ENCODE peak calls at places on chromosomes 2 and 18, in nine cellular contexts. One of them, this sample, is unnamed.
A peak's percentile ranks its signal among the peaks of the same experiment; 100 is the strongest.

GRCh38 chr2:27720004-27720551 is 51.4 kb upstream of the MRPL33 start:
- DNase-seq in right cardiac atrium: no peak
- DNase-seq in T-cell: no peak
- DNase-seq in GM04504: peak; percentile 70
- DNase-seq in Peyer's patch: peak; percentile 58
- DNase-seq in psoas muscle: peak; percentile 60
- DNase-seq in cerebellar cortex: no peak
- DNase-seq in SHP77: peak; percentile 30
- DNase-seq in hypothalamus: no peak
- DNase-seq in this sample: peak; percentile 72

GRCh38 chr2:227906991-227907390 is 35.6 kb downstream of the DAW1 start:
- DNase-seq in right cardiac atrium: no peak
- DNase-seq in T-cell: no peak
- DNase-seq in psoas muscle: no peak
- DNase-seq in GM04504: no peak
- DNase-seq in cerebellar cortex: no peak
- DNase-seq in hypothalamus: no peak
- DNase-seq in Peyer's patch: no peak
- DNase-seq in SHP77: no peak
- DNase-seq in this sample: no peak

GRCh38 chr2:96113951-96114350 is 2.4 kb downstream of the ADRA2B start:
- DNase-seq in SHP77: no peak
- DNase-seq in right cardiac atrium: no peak
- DNase-seq in Peyer's patch: no peak
- DNase-seq in GM04504: no peak
- DNase-seq in cerebellar cortex: no peak
- DNase-seq in psoas muscle: no peak
- DNase-seq in T-cell: no peak
- DNase-seq in hypothalamus: no peak
- DNase-seq in this sample: no peak

GRCh38 chr2:205800804-205801203 is 118.5 kb downstream of the NRP2 start:
- DNase-seq in cerebellar cortex: no peak
- DNase-seq in psoas muscle: no peak
- DNase-seq in T-cell: no peak
- DNase-seq in GM04504: no peak
- DNase-seq in Peyer's patch: peak; percentile 53
- DNase-seq in SHP77: no peak
- DNase-seq in hypothalamus: no peak
- DNase-seq in right cardiac atrium: peak; percentile 72
- DNase-seq in this sample: no peak

GRCh38 chr2:217981084-217981730 is 21.6 kb downstream of the TNS1 start:
- DNase-seq in T-cell: no peak
- DNase-seq in psoas muscle: no peak
- DNase-seq in cerebellar cortex: no peak
- DNase-seq in SHP77: no peak
- DNase-seq in hypothalamus: no peak
- DNase-seq in Peyer's patch: peak; percentile 28
- DNase-seq in GM04504: no peak
- DNase-seq in right cardiac atrium: no peak
- DNase-seq in this sample: peak; percentile 63

GRCh38 chr2:236862961-236863728 is 222.5 kb upstream of the COPS8 start:
- DNase-seq in T-cell: no peak
- DNase-seq in SHP77: no peak
- DNase-seq in cerebellar cortex: no peak
- DNase-seq in hypothalamus: no peak
- DNase-seq in psoas muscle: no peak
- DNase-seq in Peyer's patch: peak; percentile 22
- DNase-seq in GM04504: peak; percentile 87
- DNase-seq in right cardiac atrium: no peak
- DNase-seq in this sample: peak; percentile 27

GRCh38 chr2:68429311-68429826 is 37.7 kb downstream of the FBXO48 start:
- DNase-seq in hypothalamus: no peak
- DNase-seq in SHP77: no peak
- DNase-seq in T-cell: no peak
- DNase-seq in Peyer's patch: no peak
- DNase-seq in psoas muscle: no peak
- DNase-seq in GM04504: no peak
- DNase-seq in cerebellar cortex: no peak
- DNase-seq in right cardiac atrium: no peak
- DNase-seq in this sample: no peak

GRCh38 chr2:20584045-20584636 is 66.8 kb downstream of the HS1BP3 start:
- DNase-seq in psoas muscle: no peak
- DNase-seq in GM04504: no peak
- DNase-seq in hypothalamus: no peak
- DNase-seq in SHP77: no peak
- DNase-seq in Peyer's patch: no peak
- DNase-seq in T-cell: no peak
- DNase-seq in right cardiac atrium: peak; percentile 15
- DNase-seq in cerebellar cortex: no peak
- DNase-seq in this sample: no peak

GRCh38 chr2:85741211-85741610 is 12.6 kb upstream of the ATOH8 start:
- DNase-seq in right cardiac atrium: peak; percentile 80
- DNase-seq in cerebellar cortex: peak; percentile 52
- DNase-seq in GM04504: no peak
- DNase-seq in SHP77: no peak
- DNase-seq in psoas muscle: no peak
- DNase-seq in Peyer's patch: no peak
- DNase-seq in T-cell: no peak
- DNase-seq in hypothalamus: peak; percentile 49
- DNase-seq in this sample: peak; percentile 93

GRCh38 chr2:126177479-126177878 is 478.5 kb upstream of the GYPC start:
- DNase-seq in GM04504: no peak
- DNase-seq in Peyer's patch: no peak
- DNase-seq in T-cell: no peak
- DNase-seq in hypothalamus: no peak
- DNase-seq in SHP77: no peak
- DNase-seq in cerebellar cortex: no peak
- DNase-seq in right cardiac atrium: no peak
- DNase-seq in psoas muscle: no peak
- DNase-seq in this sample: no peak

GRCh38 chr2:7449287-7449686 is 532.1 kb downstream of the RNF144A start:
- DNase-seq in SHP77: no peak
- DNase-seq in hypothalamus: no peak
- DNase-seq in psoas muscle: no peak
- DNase-seq in right cardiac atrium: no peak
- DNase-seq in cerebellar cortex: no peak
- DNase-seq in Peyer's patch: no peak
- DNase-seq in GM04504: no peak
- DNase-seq in T-cell: no peak
- DNase-seq in this sample: no peak

GRCh38 chr2:50723549-50723948 is 308.4 kb downstream of the NRXN1 start:
- DNase-seq in SHP77: no peak
- DNase-seq in GM04504: no peak
- DNase-seq in right cardiac atrium: no peak
- DNase-seq in Peyer's patch: no peak
- DNase-seq in hypothalamus: no peak
- DNase-seq in T-cell: no peak
- DNase-seq in cerebellar cortex: peak; percentile 53
- DNase-seq in psoas muscle: no peak
- DNase-seq in this sample: no peak

GRCh38 chr2:108621689-108622681 is 87.7 kb downstream of the LIMS1 start:
- DNase-seq in right cardiac atrium: no peak
- DNase-seq in psoas muscle: no peak
- DNase-seq in hypothalamus: no peak
- DNase-seq in SHP77: no peak
- DNase-seq in Peyer's patch: no peak
- DNase-seq in cerebellar cortex: no peak
- DNase-seq in GM04504: no peak
- DNase-seq in T-cell: no peak
- DNase-seq in this sample: no peak

GRCh38 chr2:12293868-12294267 is 422.9 kb upstream of the TRIB2 start:
- DNase-seq in Peyer's patch: no peak
- DNase-seq in T-cell: no peak
- DNase-seq in SHP77: no peak
- DNase-seq in right cardiac atrium: no peak
- DNase-seq in hypothalamus: no peak
- DNase-seq in cerebellar cortex: no peak
- DNase-seq in psoas muscle: no peak
- DNase-seq in GM04504: no peak
- DNase-seq in this sample: no peak

GRCh38 chr2:241935314-241935713 is 65.8 kb downstream of the RTP5 start:
- DNase-seq in hypothalamus: no peak
- DNase-seq in cerebellar cortex: no peak
- DNase-seq in T-cell: no peak
- DNase-seq in GM04504: peak; percentile 46
- DNase-seq in Peyer's patch: no peak
- DNase-seq in right cardiac atrium: no peak
- DNase-seq in SHP77: no peak
- DNase-seq in psoas muscle: no peak
- DNase-seq in this sample: no peak

GRCh38 chr18:13379062-13379800 is 160.7 kb downstream of the LDLRAD4 start:
- DNase-seq in T-cell: no peak
- DNase-seq in Peyer's patch: peak; percentile 42
- DNase-seq in cerebellar cortex: peak; percentile 80
- DNase-seq in hypothalamus: no peak
- DNase-seq in GM04504: no peak
- DNase-seq in SHP77: no peak
- DNase-seq in psoas muscle: no peak
- DNase-seq in right cardiac atrium: no peak
- DNase-seq in this sample: no peak

GRCh38 chr2:11329759-11330158 is 14.7 kb downstream of the ROCK2 start:
- DNase-seq in hypothalamus: no peak
- DNase-seq in GM04504: no peak
- DNase-seq in psoas muscle: no peak
- DNase-seq in Peyer's patch: no peak
- DNase-seq in right cardiac atrium: no peak
- DNase-seq in SHP77: no peak
- DNase-seq in T-cell: no peak
- DNase-seq in cerebellar cortex: no peak
- DNase-seq in this sample: no peak

GRCh38 chr18:34342960-34343359 is 118.2 kb upstream of the NOL4 start:
- DNase-seq in T-cell: no peak
- DNase-seq in SHP77: no peak
- DNase-seq in cerebellar cortex: peak; percentile 36
- DNase-seq in right cardiac atrium: no peak
- DNase-seq in psoas muscle: no peak
- DNase-seq in hypothalamus: no peak
- DNase-seq in GM04504: peak; percentile 3
- DNase-seq in Peyer's patch: no peak
- DNase-seq in this sample: no peak

GRCh38 chr2:237733677-237734300 is 64.8 kb upstream of the RBM44 start:
- DNase-seq in GM04504: no peak
- DNase-seq in cerebellar cortex: no peak
- DNase-seq in hypothalamus: no peak
- DNase-seq in SHP77: peak; percentile 35
- DNase-seq in Peyer's patch: peak; percentile 41
- DNase-seq in psoas muscle: no peak
- DNase-seq in right cardiac atrium: peak; percentile 67
- DNase-seq in T-cell: no peak
- DNase-seq in this sample: no peak

GRCh38 chr18:45978084-45978483 is 11.0 kb upstream of the EPG5 start:
- DNase-seq in psoas muscle: no peak
- DNase-seq in Peyer's patch: no peak
- DNase-seq in SHP77: peak; percentile 78
- DNase-seq in T-cell: no peak
- DNase-seq in right cardiac atrium: no peak
- DNase-seq in cerebellar cortex: no peak
- DNase-seq in hypothalamus: no peak
- DNase-seq in GM04504: no peak
- DNase-seq in this sample: no peak

GRCh38 chr2:56017784-56018183 is 94.2 kb upstream of the EFEMP1 start:
- DNase-seq in hypothalamus: no peak
- DNase-seq in right cardiac atrium: no peak
- DNase-seq in cerebellar cortex: no peak
- DNase-seq in psoas muscle: no peak
- DNase-seq in T-cell: no peak
- DNase-seq in Peyer's patch: no peak
- DNase-seq in SHP77: no peak
- DNase-seq in GM04504: no peak
- DNase-seq in this sample: no peak

GRCh38 chr2:27591745-27592144 is 8.9 kb downstream of the ZNF512 start:
- DNase-seq in GM04504: no peak
- DNase-seq in psoas muscle: no peak
- DNase-seq in right cardiac atrium: no peak
- DNase-seq in hypothalamus: no peak
- DNase-seq in T-cell: no peak
- DNase-seq in cerebellar cortex: no peak
- DNase-seq in SHP77: no peak
- DNase-seq in Peyer's patch: no peak
- DNase-seq in this sample: no peak

GRCh38 chr2:200320344-200320743 is 13.9 kb downstream of the SPATS2L start:
- DNase-seq in Peyer's patch: no peak
- DNase-seq in GM04504: no peak
- DNase-seq in hypothalamus: no peak
- DNase-seq in cerebellar cortex: no peak
- DNase-seq in psoas muscle: no peak
- DNase-seq in T-cell: no peak
- DNase-seq in SHP77: no peak
- DNase-seq in right cardiac atrium: no peak
- DNase-seq in this sample: no peak

GRCh38 chr2:105518897-105519296 is 120.0 kb upstream of the FHL2 start:
- DNase-seq in right cardiac atrium: no peak
- DNase-seq in cerebellar cortex: no peak
- DNase-seq in SHP77: peak; percentile 25
- DNase-seq in T-cell: no peak
- DNase-seq in Peyer's patch: no peak
- DNase-seq in hypothalamus: no peak
- DNase-seq in GM04504: no peak
- DNase-seq in psoas muscle: no peak
- DNase-seq in this sample: no peak

GRCh38 chr18:63107171-63107850 is 212.3 kb downstream of the BCL2 start:
- DNase-seq in Peyer's patch: no peak
- DNase-seq in SHP77: no peak
- DNase-seq in T-cell: no peak
- DNase-seq in right cardiac atrium: no peak
- DNase-seq in GM04504: no peak
- DNase-seq in cerebellar cortex: no peak
- DNase-seq in psoas muscle: no peak
- DNase-seq in hypothalamus: no peak
- DNase-seq in this sample: no peak

GRCh38 chr2:8669157-8669852 is 12.6 kb upstream of the ID2 start:
- DNase-seq in GM04504: peak; percentile 78
- DNase-seq in Peyer's patch: no peak
- DNase-seq in right cardiac atrium: peak; percentile 72
- DNase-seq in cerebellar cortex: no peak
- DNase-seq in T-cell: no peak
- DNase-seq in SHP77: no peak
- DNase-seq in psoas muscle: peak; percentile 54
- DNase-seq in hypothalamus: no peak
- DNase-seq in this sample: no peak

GRCh38 chr2:94759211-94759610 is 112.0 kb upstream of the TEKT4 start:
- DNase-seq in T-cell: no peak
- DNase-seq in cerebellar cortex: peak; percentile 6
- DNase-seq in right cardiac atrium: no peak
- DNase-seq in psoas muscle: no peak
- DNase-seq in hypothalamus: no peak
- DNase-seq in SHP77: peak; percentile 3
- DNase-seq in Peyer's patch: no peak
- DNase-seq in GM04504: no peak
- DNase-seq in this sample: no peak

GRCh38 chr18:42275949-42276730 is 321.1 kb downstream of the PIK3C3 start:
- DNase-seq in GM04504: no peak
- DNase-seq in cerebellar cortex: no peak
- DNase-seq in right cardiac atrium: no peak
- DNase-seq in psoas muscle: no peak
- DNase-seq in SHP77: no peak
- DNase-seq in T-cell: no peak
- DNase-seq in hypothalamus: no peak
- DNase-seq in Peyer's patch: no peak
- DNase-seq in this sample: no peak

GRCh38 chr2:15066138-15066537 is 433.6 kb downstream of the LRATD1 start:
- DNase-seq in right cardiac atrium: no peak
- DNase-seq in SHP77: no peak
- DNase-seq in Peyer's patch: no peak
- DNase-seq in cerebellar cortex: no peak
- DNase-seq in hypothalamus: no peak
- DNase-seq in GM04504: no peak
- DNase-seq in psoas muscle: no peak
- DNase-seq in T-cell: no peak
- DNase-seq in this sample: no peak

GRCh38 chr18:39805218-39805617 is 2149.8 kb upstream of the PIK3C3 start:
- DNase-seq in cerebellar cortex: no peak
- DNase-seq in Peyer's patch: no peak
- DNase-seq in GM04504: no peak
- DNase-seq in right cardiac atrium: no peak
- DNase-seq in T-cell: no peak
- DNase-seq in SHP77: no peak
- DNase-seq in hypothalamus: no peak
- DNase-seq in psoas muscle: no peak
- DNase-seq in this sample: no peak

GRCh38 chr2:12884713-12885282 is 168.1 kb downstream of the TRIB2 start:
- DNase-seq in cerebellar cortex: no peak
- DNase-seq in SHP77: no peak
- DNase-seq in hypothalamus: no peak
- DNase-seq in Peyer's patch: no peak
- DNase-seq in right cardiac atrium: peak; percentile 70
- DNase-seq in T-cell: no peak
- DNase-seq in psoas muscle: peak; percentile 63
- DNase-seq in GM04504: peak; percentile 82
- DNase-seq in this sample: peak; percentile 71